ENCODE peak calls at places on chromosomes 16 and 17, in nine cellular contexts. V, L, G, B, X, J, R, D and K are unnamed samples.
A peak's percentile ranks its signal among the peaks of the same experiment; 100 is the strongest.

GRCh38 chr16:20660325-20660724 is 37.2 kb downstream of the ACSM1 start:
- DNase-seq in V (no peak), L (no peak), G (no peak), B (no peak), X (no peak), J (no peak), R (peak; percentile 43), D (no peak), K (no peak)

GRCh38 chr17:73030501-73030911 is 62.0 kb downstream of the SLC39A11 start:
- DNase-seq in V (no peak), L (no peak), G (no peak), B (no peak), X (peak; percentile 44), J (no peak), R (no peak), D (no peak), K (no peak)

GRCh38 chr17:2057714-2058520 is 3.0 kb downstream of the HIC1 start:
- DNase-seq in V (no peak), L (no peak), G (no peak), B (no peak), X (peak; percentile 82), J (no peak), R (no peak), D (no peak), K (no peak)

GRCh38 chr16:54193656-54194007 is 93.0 kb downstream of the IRX3 start:
- DNase-seq in V (peak; percentile 82), L (peak; percentile 80), G (peak; percentile 84), B (peak; percentile 83), X (peak; percentile 95), J (peak; percentile 85), R (peak; percentile 82), D (peak; percentile 81), K (peak; percentile 57)

GRCh38 chr17:10013360-10014112 is 108.5 kb upstream of the RCVRN start:
- DNase-seq in V (no peak), L (no peak), G (no peak), B (no peak), X (no peak), J (no peak), R (no peak), D (no peak), K (peak; percentile 69)

GRCh38 chr16:81609323-81609892 is 164.8 kb downstream of the CMIP start:
- DNase-seq in V (no peak), L (no peak), G (no peak), B (no peak), X (no peak), J (no peak), R (no peak), D (no peak), K (peak; percentile 38)

GRCh38 chr17:79986441-79987186 is 49.1 kb downstream of the TBC1D16 start:
- DNase-seq in V (peak; percentile 44), L (no peak), G (no peak), B (no peak), X (peak; percentile 47), J (no peak), R (peak; percentile 86), D (no peak), K (no peak)

GRCh38 chr17:74519951-74520553 is 11.2 kb downstream of the CD300LB start:
- DNase-seq in V (peak; percentile 28), L (no peak), G (no peak), B (no peak), X (no peak), J (no peak), R (no peak), D (no peak), K (peak; percentile 10)

GRCh38 chr16:35146723-35147458 is 1687.5 kb downstream of the TP53TG3F start:
- DNase-seq in V (no peak), L (no peak), G (no peak), B (no peak), X (no peak), J (no peak), R (no peak), D (no peak), K (peak; percentile 1)

GRCh38 chr17:18278867-18279266 is 18.4 kb downstream of the MIEF2 start:
- DNase-seq in V (no peak), L (no peak), G (no peak), B (no peak), X (no peak), J (no peak), R (no peak), D (no peak), K (no peak)

GRCh38 chr17:45046536-45047125 is 4.8 kb downstream of the DCAKD start:
- DNase-seq in V (no peak), L (no peak), G (no peak), B (no peak), X (no peak), J (no peak), R (no peak), D (no peak), K (peak; percentile 28)

GRCh38 chr17:61594294-61594825 is 3.3 kb upstream of the NACA2 start:
- DNase-seq in V (no peak), L (no peak), G (no peak), B (no peak), X (no peak), J (no peak), R (peak; percentile 22), D (no peak), K (no peak)

GRCh38 chr17:9839433-9839832 is 13.7 kb downstream of the GLP2R start:
- DNase-seq in V (no peak), L (no peak), G (no peak), B (no peak), X (peak; percentile 87), J (no peak), R (no peak), D (no peak), K (no peak)

DNA sequence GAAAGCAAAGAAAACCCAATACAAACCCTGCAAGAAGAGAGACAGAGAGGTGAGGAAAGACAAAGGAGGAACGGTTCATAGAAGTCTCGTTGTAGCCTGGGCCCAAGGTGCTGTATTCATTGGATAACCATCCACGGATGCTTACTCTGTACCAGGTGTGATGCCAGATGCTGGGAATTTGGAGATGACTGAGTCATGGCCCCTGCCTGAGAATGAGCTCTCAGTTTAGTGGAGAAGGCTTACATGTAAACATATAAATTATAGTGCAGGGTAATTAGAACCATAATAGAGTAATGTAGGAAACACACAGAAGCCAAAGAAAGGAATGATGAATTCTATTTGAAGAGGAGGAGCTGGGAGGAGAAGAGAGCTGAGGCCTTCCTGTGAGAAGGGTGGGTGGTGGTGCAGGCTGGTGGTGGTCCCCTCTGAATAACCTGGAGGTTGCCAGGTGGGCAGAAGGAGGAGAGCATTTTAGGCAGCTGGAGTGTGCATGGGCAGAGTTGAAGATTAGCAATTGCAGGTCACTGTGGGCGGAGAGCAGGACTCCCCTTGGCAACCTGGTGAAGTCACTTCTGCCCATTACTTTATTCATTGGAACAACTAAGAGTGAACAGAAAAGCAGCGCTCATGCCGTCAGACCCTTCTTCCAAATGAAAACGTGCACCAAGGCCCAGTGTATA is 7.7 kb upstream of the ZG16 start:
- DNase-seq in V (no peak), L (no peak), G (no peak), B (no peak), X (no peak), J (no peak), R (no peak), D (no peak), K (no peak)
- TF ChIP-seq CTCF in V (no peak), L (no peak), G (no peak), B (no peak), X (no peak), J (no peak), R (no peak), D (no peak), K (no peak)

GRCh38 chr17:58692239-58693055 is at the start of gene RAD51C:
- DNase-seq in V (peak; percentile 84), L (peak; percentile 66), G (peak; percentile 87), B (peak; percentile 69), X (peak; percentile 90), J (peak; percentile 55), R (peak; percentile 89), D (peak; percentile 64), K (peak; percentile 88)
- TF ChIP-seq CTCF in V (no peak), L (no peak), G (no peak), B (peak; percentile 5), X (no peak), J (no peak), R (no peak), D (no peak), K (no peak)

GRCh38 chr17:65741690-65742089 is 180.2 kb upstream of the AXIN2 start:
- DNase-seq in V (no peak), L (no peak), G (no peak), B (no peak), X (no peak), J (no peak), R (no peak), D (no peak), K (no peak)
- TF ChIP-seq CTCF in V (no peak), L (no peak), G (no peak), B (no peak), X (no peak), J (no peak), R (no peak), D (no peak), K (no peak)

GRCh38 chr16:69108905-69109252 is 3.4 kb downstream of the HAS3 start:
- DNase-seq in V (no peak), L (no peak), G (no peak), B (no peak), X (no peak), J (no peak), R (no peak), D (no peak), K (no peak)

GRCh38 chr16:69107311-69107962 is 2.0 kb downstream of the HAS3 start:
- DNase-seq in V (peak; percentile 32), L (no peak), G (no peak), B (peak; percentile 67), X (peak; percentile 81), J (peak; percentile 28), R (no peak), D (peak; percentile 59), K (peak; percentile 50)

GRCh38 chr16:69106491-69107291 is 1.2 kb downstream of the HAS3 start:
- DNase-seq in V (no peak), L (no peak), G (no peak), B (peak; percentile 76), X (peak; percentile 82), J (no peak), R (no peak), D (peak; percentile 50), K (peak; percentile 68)

GRCh38 chr16:69108069-69108904 is 2.8 kb downstream of the HAS3 start:
- DNase-seq in V (no peak), L (no peak), G (no peak), B (peak; percentile 57), X (peak; percentile 83), J (peak; percentile 47), R (no peak), D (peak; percentile 24), K (no peak)

DNA sequence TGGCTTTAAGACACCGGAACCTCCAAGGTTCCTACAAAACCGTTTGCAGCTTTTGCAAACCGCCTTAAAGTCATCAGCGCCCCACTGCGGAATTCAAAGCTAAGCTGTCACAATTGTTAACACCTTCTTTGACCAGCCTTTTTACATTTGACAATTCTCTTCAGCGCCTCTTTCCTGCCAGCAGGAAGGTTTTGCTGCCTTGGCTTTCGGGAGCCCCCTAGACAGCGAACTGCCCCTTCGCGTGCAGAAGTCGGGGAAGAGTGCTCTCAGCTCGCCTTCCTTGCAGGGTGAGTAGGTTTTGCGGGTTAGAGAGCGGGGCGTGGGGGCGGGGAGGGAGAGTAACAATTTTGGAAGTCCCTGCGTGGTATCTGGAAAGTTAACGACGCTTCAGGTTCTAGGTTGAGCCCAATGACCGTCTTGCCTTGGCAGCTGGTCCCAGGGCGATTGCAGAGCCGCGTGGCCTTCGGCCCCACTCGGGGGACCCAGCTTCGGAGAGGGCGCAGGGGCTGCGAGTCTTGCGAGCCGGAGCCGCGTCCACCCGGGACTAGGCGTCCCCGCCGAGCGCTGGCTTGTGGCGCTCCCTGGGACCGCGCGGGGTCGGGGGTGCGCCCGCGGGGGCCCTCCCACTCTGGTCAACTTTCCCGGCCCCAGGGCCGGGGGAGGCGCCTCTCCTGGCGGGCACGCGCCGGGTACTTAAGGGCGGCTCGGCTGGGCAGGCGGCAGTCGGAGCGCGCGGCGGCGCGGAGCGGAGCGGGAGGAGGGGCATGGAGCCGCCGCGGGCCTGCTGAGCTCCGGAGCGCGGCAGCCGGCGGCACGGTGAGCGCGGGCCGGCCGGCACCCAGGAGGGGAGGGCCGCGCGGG is at the start of gene HAS3:
- DNase-seq in V (no peak), L (peak; percentile 29), G (peak; percentile 67), B (peak; percentile 91), X (peak; percentile 93), J (peak; percentile 70), R (no peak), D (peak; percentile 84), K (peak; percentile 82)
- TF ChIP-seq CTCF in V (peak; percentile 44), L (no peak), G (no peak), B (peak; percentile 42), X (peak; percentile 54), J (peak; percentile 16), R (no peak), D (no peak), K (peak; percentile 45)